ENCODE peak calls at places on chromosome 9, in six cellular contexts. One of them, this sample, is unnamed.

GRCh38 chr9:125904155-125904841 is 157.1 kb downstream of the PBX3 start:
- DNase-seq in progenitor cell of endocrine pancreas: no peak
- DNase-seq in spleen: no peak
- DNase-seq in PC-9: no peak
- DNase-seq in fibroblast of lung: peak
- DNase-seq in GM23338: no peak
- DNase-seq in this sample: no peak

GRCh38 chr9:133707761-133708122 is 30.4 kb downstream of the SARDH start:
- DNase-seq in fibroblast of lung: no peak
- DNase-seq in progenitor cell of endocrine pancreas: no peak
- DNase-seq in GM23338: no peak
- DNase-seq in spleen: peak
- DNase-seq in PC-9: no peak
- DNase-seq in this sample: no peak

GRCh38 chr9:94639045-94639995 is at the start of gene FBP1:
- DNase-seq in GM23338: peak
- DNase-seq in PC-9: peak
- DNase-seq in fibroblast of lung: peak
- DNase-seq in spleen: peak
- DNase-seq in progenitor cell of endocrine pancreas: no peak
- DNase-seq in this sample: peak

GRCh38 chr9:133507246-133507965 is 17.4 kb downstream of the MYMK start:
- DNase-seq in spleen: no peak
- DNase-seq in GM23338: no peak
- DNase-seq in PC-9: no peak
- DNase-seq in fibroblast of lung: no peak
- DNase-seq in progenitor cell of endocrine pancreas: no peak
- DNase-seq in this sample: no peak

GRCh38 chr9:114006155-114006550 is 71.9 kb downstream of the AMBP start:
- DNase-seq in GM23338: no peak
- DNase-seq in fibroblast of lung: no peak
- DNase-seq in spleen: peak
- DNase-seq in progenitor cell of endocrine pancreas: peak
- DNase-seq in PC-9: no peak
- DNase-seq in this sample: no peak

GRCh38 chr9:25709941-25710340 is 31.7 kb upstream of the TUSC1 start:
- DNase-seq in PC-9: no peak
- DNase-seq in progenitor cell of endocrine pancreas: no peak
- DNase-seq in GM23338: no peak
- DNase-seq in fibroblast of lung: no peak
- DNase-seq in spleen: no peak
- DNase-seq in this sample: no peak

GRCh38 chr9:109320338-109320733 is 523 bp downstream of the EPB41L4B start:
- DNase-seq in spleen: no peak
- DNase-seq in GM23338: peak
- DNase-seq in fibroblast of lung: no peak
- DNase-seq in progenitor cell of endocrine pancreas: no peak
- DNase-seq in PC-9: no peak
- DNase-seq in this sample: no peak

GRCh38 chr9:95197692-95198271 is 119.7 kb downstream of the FANCC start:
- DNase-seq in fibroblast of lung: peak
- DNase-seq in spleen: no peak
- DNase-seq in progenitor cell of endocrine pancreas: no peak
- DNase-seq in PC-9: no peak
- DNase-seq in GM23338: no peak
- DNase-seq in this sample: peak

GRCh38 chr9:84207443-84208032 is 133.0 kb downstream of the SLC28A3 start:
- DNase-seq in GM23338: no peak
- DNase-seq in PC-9: no peak
- DNase-seq in progenitor cell of endocrine pancreas: no peak
- DNase-seq in spleen: no peak
- DNase-seq in fibroblast of lung: peak
- DNase-seq in this sample: no peak

GRCh38 chr9:76458903-76459690 is at the start of gene GCNT1:
- DNase-seq in fibroblast of lung: peak
- DNase-seq in spleen: peak
- DNase-seq in progenitor cell of endocrine pancreas: peak
- DNase-seq in GM23338: peak
- DNase-seq in PC-9: peak
- DNase-seq in this sample: peak

GRCh38 chr9:104858271-104858670 is 69.7 kb downstream of the ABCA1 start:
- DNase-seq in fibroblast of lung: peak
- DNase-seq in progenitor cell of endocrine pancreas: no peak
- DNase-seq in PC-9: no peak
- DNase-seq in GM23338: no peak
- DNase-seq in spleen: no peak
- DNase-seq in this sample: no peak

GRCh38 chr9:125361837-125362531 is 100.4 kb downstream of the GAPVD1 start:
- DNase-seq in spleen: no peak
- DNase-seq in PC-9: no peak
- DNase-seq in fibroblast of lung: peak
- DNase-seq in progenitor cell of endocrine pancreas: no peak
- DNase-seq in GM23338: peak
- DNase-seq in this sample: no peak

GRCh38 chr9:134681061-134681661 is 39.6 kb downstream of the COL5A1 start:
- DNase-seq in GM23338: no peak
- DNase-seq in PC-9: no peak
- DNase-seq in spleen: peak
- DNase-seq in progenitor cell of endocrine pancreas: no peak
- DNase-seq in fibroblast of lung: peak
- DNase-seq in this sample: no peak

GRCh38 chr9:17695482-17695881 is 116.6 kb downstream of the SH3GL2 start:
- DNase-seq in spleen: no peak
- DNase-seq in PC-9: no peak
- DNase-seq in fibroblast of lung: no peak
- DNase-seq in GM23338: no peak
- DNase-seq in progenitor cell of endocrine pancreas: no peak
- DNase-seq in this sample: no peak

GRCh38 chr9:101484046-101484445 is 48.5 kb upstream of the ALDOB start:
- DNase-seq in spleen: no peak
- DNase-seq in GM23338: no peak
- DNase-seq in fibroblast of lung: no peak
- DNase-seq in PC-9: no peak
- DNase-seq in progenitor cell of endocrine pancreas: no peak
- DNase-seq in this sample: no peak

GRCh38 chr9:101485873-101486692 is 47.6 kb upstream of the RNF20 start:
- DNase-seq in spleen: no peak
- DNase-seq in PC-9: no peak
- DNase-seq in progenitor cell of endocrine pancreas: peak
- DNase-seq in GM23338: peak
- DNase-seq in fibroblast of lung: peak
- DNase-seq in this sample: peak

GRCh38 chr9:101481296-101481695 is 45.7 kb upstream of the ALDOB start:
- DNase-seq in spleen: no peak
- DNase-seq in fibroblast of lung: no peak
- DNase-seq in GM23338: no peak
- DNase-seq in PC-9: no peak
- DNase-seq in progenitor cell of endocrine pancreas: no peak
- DNase-seq in this sample: no peak

GRCh38 chr9:101487443-101487855 is 46.2 kb upstream of the RNF20 start:
- DNase-seq in PC-9: no peak
- DNase-seq in spleen: no peak
- DNase-seq in progenitor cell of endocrine pancreas: no peak
- DNase-seq in fibroblast of lung: no peak
- DNase-seq in GM23338: peak
- DNase-seq in this sample: peak

GRCh38 chr9:101486693-101487442 is 46.8 kb upstream of the RNF20 start:
- DNase-seq in GM23338: peak
- DNase-seq in progenitor cell of endocrine pancreas: peak
- DNase-seq in fibroblast of lung: peak
- DNase-seq in spleen: peak
- DNase-seq in PC-9: no peak
- DNase-seq in this sample: peak
- TF ChIP-seq CTCF in GM23338: peak
- TF ChIP-seq CTCF in progenitor cell of endocrine pancreas: peak
- TF ChIP-seq CTCF in fibroblast of lung: peak
- TF ChIP-seq CTCF in spleen: no peak
- TF ChIP-seq CTCF in PC-9: no peak
- TF ChIP-seq CTCF in this sample: peak

GRCh38 chr9:130940693-130941576 is 1.9 kb upstream of the FIBCD1 start:
- DNase-seq in progenitor cell of endocrine pancreas: peak
- DNase-seq in fibroblast of lung: peak
- DNase-seq in spleen: peak
- DNase-seq in PC-9: peak
- DNase-seq in GM23338: peak
- DNase-seq in this sample: peak

GRCh38 chr9:130938652-130939404 is at the start of gene FIBCD1:
- DNase-seq in GM23338: peak
- DNase-seq in progenitor cell of endocrine pancreas: peak
- DNase-seq in PC-9: no peak
- DNase-seq in spleen: no peak
- DNase-seq in fibroblast of lung: peak
- DNase-seq in this sample: peak

GRCh38 chr9:130938184-130938651 is 829 bp downstream of the FIBCD1 start:
- DNase-seq in PC-9: no peak
- DNase-seq in progenitor cell of endocrine pancreas: no peak
- DNase-seq in fibroblast of lung: no peak
- DNase-seq in GM23338: no peak
- DNase-seq in spleen: no peak
- DNase-seq in this sample: no peak

GRCh38 chr9:130940023-130940549 is 1.0 kb upstream of the FIBCD1 start:
- DNase-seq in progenitor cell of endocrine pancreas: no peak
- DNase-seq in PC-9: no peak
- DNase-seq in spleen: no peak
- DNase-seq in fibroblast of lung: no peak
- DNase-seq in GM23338: peak
- DNase-seq in this sample: no peak

DNA sequence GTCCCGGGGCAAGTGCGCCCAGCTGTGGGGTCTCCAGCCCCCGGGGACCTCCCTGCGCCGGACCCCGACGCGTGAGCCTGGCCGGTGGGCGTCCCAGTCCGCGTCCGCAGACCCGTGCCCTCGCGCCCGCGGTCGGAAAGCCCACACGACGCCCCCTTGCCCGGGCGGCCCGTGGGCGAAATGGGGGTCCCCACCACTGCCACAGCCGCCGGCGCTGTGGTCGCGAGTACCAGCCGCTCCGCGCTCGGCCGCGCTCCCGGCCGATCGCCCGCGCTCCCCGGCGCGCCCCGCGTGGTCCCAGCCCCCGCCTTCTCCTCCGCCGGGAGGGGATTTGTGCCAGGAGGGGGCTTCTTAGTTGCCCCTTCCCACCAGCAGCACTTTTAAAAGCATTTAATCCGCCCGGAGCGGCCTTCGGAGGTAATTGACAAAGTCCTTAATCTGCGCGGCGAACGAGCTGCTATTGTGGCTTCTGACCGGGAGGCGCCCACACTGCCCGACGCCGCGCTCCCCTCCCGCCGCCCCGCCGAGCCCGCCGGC is 426 bp upstream of the FIBCD1 start:
- DNase-seq in PC-9: no peak
- DNase-seq in fibroblast of lung: no peak
- DNase-seq in progenitor cell of endocrine pancreas: no peak
- DNase-seq in spleen: no peak
- DNase-seq in GM23338: peak
- DNase-seq in this sample: no peak
- TF ChIP-seq CTCF in PC-9: no peak
- TF ChIP-seq CTCF in fibroblast of lung: no peak
- TF ChIP-seq CTCF in progenitor cell of endocrine pancreas: no peak
- TF ChIP-seq CTCF in spleen: no peak
- TF ChIP-seq CTCF in GM23338: no peak
- TF ChIP-seq CTCF in this sample: peak

GRCh38 chr9:87618931-87619330 is 107.0 kb upstream of the CTSL start:
- DNase-seq in spleen: no peak
- DNase-seq in GM23338: no peak
- DNase-seq in PC-9: no peak
- DNase-seq in fibroblast of lung: no peak
- DNase-seq in progenitor cell of endocrine pancreas: no peak
- DNase-seq in this sample: no peak
- TF ChIP-seq CTCF in spleen: no peak
- TF ChIP-seq CTCF in GM23338: no peak
- TF ChIP-seq CTCF in PC-9: no peak
- TF ChIP-seq CTCF in fibroblast of lung: no peak
- TF ChIP-seq CTCF in progenitor cell of endocrine pancreas: no peak
- TF ChIP-seq CTCF in this sample: no peak

GRCh38 chr9:107734231-107735014 is 244.9 kb upstream of the KLF4 start:
- DNase-seq in progenitor cell of endocrine pancreas: no peak
- DNase-seq in GM23338: no peak
- DNase-seq in spleen: no peak
- DNase-seq in fibroblast of lung: peak
- DNase-seq in PC-9: peak
- DNase-seq in this sample: peak
- TF ChIP-seq CTCF in progenitor cell of endocrine pancreas: no peak
- TF ChIP-seq CTCF in GM23338: no peak
- TF ChIP-seq CTCF in spleen: no peak
- TF ChIP-seq CTCF in fibroblast of lung: peak
- TF ChIP-seq CTCF in PC-9: no peak
- TF ChIP-seq CTCF in this sample: no peak

GRCh38 chr9:87725900-87726709 is at the start of gene CTSL:
- DNase-seq in PC-9: peak
- DNase-seq in fibroblast of lung: peak
- DNase-seq in GM23338: peak
- DNase-seq in spleen: peak
- DNase-seq in progenitor cell of endocrine pancreas: peak
- DNase-seq in this sample: peak
- TF ChIP-seq CTCF in PC-9: peak
- TF ChIP-seq CTCF in fibroblast of lung: no peak
- TF ChIP-seq CTCF in GM23338: peak
- TF ChIP-seq CTCF in spleen: no peak
- TF ChIP-seq CTCF in progenitor cell of endocrine pancreas: peak
- TF ChIP-seq CTCF in this sample: no peak

GRCh38 chr9:71975833-71976232 is 64.4 kb downstream of the C9orf85 start:
- DNase-seq in PC-9: no peak
- DNase-seq in GM23338: no peak
- DNase-seq in progenitor cell of endocrine pancreas: no peak
- DNase-seq in fibroblast of lung: no peak
- DNase-seq in spleen: no peak
- DNase-seq in this sample: no peak
- TF ChIP-seq CTCF in PC-9: peak
- TF ChIP-seq CTCF in GM23338: peak
- TF ChIP-seq CTCF in progenitor cell of endocrine pancreas: no peak
- TF ChIP-seq CTCF in fibroblast of lung: no peak
- TF ChIP-seq CTCF in spleen: no peak
- TF ChIP-seq CTCF in this sample: peak

This sample was measured in RWPE1.